ENCODE peak calls at places on chromosomes 2 and 18, in five cellular contexts. X is H1, B is mesenchymal stem cell, Q is trophoblast cell, V is neuronal stem cell. S is an unnamed sample.

GRCh38 chr2:205024822-205025518 is 479.7 kb downstream of the PARD3B start:
- DNase-seq in X (no peak), B (peak), V (no peak), Q (peak), S (peak)

GRCh38 chr2:144151405-144151804 is 368.5 kb downstream of the ZEB2 start:
- DNase-seq in B (no peak), X (no peak), Q (no peak), V (no peak), S (no peak)

GRCh38 chr2:156206355-156206754 is 126.2 kb downstream of the NR4A2 start:
- DNase-seq in B (no peak), X (no peak), V (no peak), Q (no peak), S (no peak)

GRCh38 chr2:204576580-204576979 is 31.3 kb downstream of the PARD3B start:
- DNase-seq in Q (no peak), V (no peak), B (no peak), X (no peak), S (peak)

GRCh38 chr2:150483532-150483931 is 3.9 kb downstream of the RND3 start:
- DNase-seq in Q (no peak), V (no peak), B (no peak), X (no peak), S (no peak)

GRCh38 chr2:168552450-168552856 is 96.4 kb downstream of the CERS6 start:
- DNase-seq in Q (no peak), B (no peak), X (peak), V (peak), S (no peak)

GRCh38 chr2:9594361-9595063 is 36.3 kb downstream of the YWHAQ start:
- DNase-seq in V (no peak), Q (peak), B (peak), X (no peak), S (peak)

GRCh38 chr2:160719116-160719515 is 225.5 kb upstream of the RBMS1 start:
- DNase-seq in X (no peak), Q (peak), V (no peak), B (peak), S (peak)

GRCh38 chr18:49561127-49561376 is 805 bp upstream of the LIPG start:
- DNase-seq in Q (no peak), B (peak), X (no peak), V (peak), S (no peak)

GRCh38 chr2:167718560-167718959 is 528.8 kb downstream of the STK39 start:
- DNase-seq in X (no peak), B (no peak), V (no peak), Q (no peak), S (no peak)

GRCh38 chr18:26549486-26550435 is 1.4 kb upstream of the KCTD1 start:
- DNase-seq in X (no peak), Q (peak), V (peak), B (peak), S (peak)

GRCh38 chr2:208250401-208250800 is 4.5 kb downstream of the IDH1 start:
- DNase-seq in Q (peak), X (no peak), V (no peak), B (peak), S (peak)

GRCh38 chr18:38930881-38931753 is 1365.5 kb upstream of the CELF4 start:
- DNase-seq in B (no peak), X (no peak), Q (no peak), V (no peak), S (no peak)

GRCh38 chr2:44928660-44929471 is 12.6 kb upstream of the SIX3 start:
- DNase-seq in X (no peak), Q (no peak), B (no peak), V (no peak), S (no peak)

GRCh38 chr2:228048838-228049490 is 132.5 kb downstream of the SPHKAP start:
- DNase-seq in Q (peak), X (peak), B (peak), V (peak), S (peak)

GRCh38 chr2:134193774-134194173 is 60.1 kb upstream of the MGAT5 start:
- DNase-seq in X (no peak), V (no peak), Q (no peak), B (no peak), S (no peak)

GRCh38 chr18:5546660-5547059 is 2.9 kb upstream of the EPB41L3 start:
- DNase-seq in B (no peak), V (peak), X (no peak), Q (peak), S (peak)

GRCh38 chr2:168060956-168061750 is 186.2 kb downstream of the STK39 start:
- DNase-seq in B (peak), X (no peak), V (no peak), Q (no peak), S (peak)

GRCh38 chr2:158975271-158975921 is 7.0 kb downstream of the TANC1 start:
- DNase-seq in Q (no peak), V (no peak), X (no peak), B (no peak), S (no peak)

GRCh38 chr2:226636586-226636985 is 163.0 kb downstream of the IRS1 start:
- DNase-seq in Q (no peak), X (no peak), B (no peak), V (no peak), S (peak)

GRCh38 chr18:25349926-25350560 is 1.9 kb downstream of the ZNF521 start:
- DNase-seq in Q (no peak), B (peak), X (no peak), V (peak), S (peak)

GRCh38 chr2:119574108-119574815 is 30.0 kb downstream of the CFAP221 start:
- DNase-seq in X (no peak), B (no peak), V (no peak), Q (no peak), S (no peak)

GRCh38 chr2:127942002-127942401 is 56.2 kb upstream of the AMMECR1L start:
- DNase-seq in Q (no peak), B (no peak), X (no peak), V (no peak), S (no peak)

GRCh38 chr18:22822024-22822423 is 111.1 kb upstream of the RBBP8 start:
- DNase-seq in Q (no peak), X (peak), V (peak), B (peak), S (peak)

GRCh38 chr18:65363911-65364632 is 386.7 kb upstream of the CDH7 start:
- DNase-seq in V (no peak), X (no peak), Q (peak), B (peak), S (no peak)

GRCh38 chr2:231751042-231751815 is 29.9 kb downstream of the PDE6D start:
- DNase-seq in V (no peak), X (no peak), Q (no peak), B (no peak), S (no peak)

GRCh38 chr2:128261245-128262128 is 57.2 kb downstream of the HS6ST1 start:
- DNase-seq in B (no peak), X (no peak), V (no peak), Q (no peak), S (no peak)

GRCh38 chr18:13982136-13982535 is 66.8 kb upstream of the MC2R start:
- DNase-seq in B (no peak), X (no peak), Q (no peak), V (peak), S (no peak)

GRCh38 chr2:229489016-229489415 is 217.9 kb upstream of the PID1 start:
- DNase-seq in Q (peak), B (no peak), X (no peak), V (no peak), S (peak)

GRCh38 chr2:29010946-29011649 is 30.0 kb downstream of the TOGARAM2 start:
- DNase-seq in B (peak), Q (no peak), V (no peak), X (no peak), S (peak)

GRCh38 chr2:218224206-218224605 is 7.2 kb downstream of the ARPC2 start:
- DNase-seq in B (peak), X (no peak), Q (no peak), V (no peak), S (peak)

GRCh38 chr18:35495821-35496368 is 1.9 kb downstream of the INO80C start:
- DNase-seq in X (no peak), Q (no peak), B (peak), V (no peak), S (peak)

GRCh38 chr18:75958683-75959082 is 531.2 kb upstream of the SMIM21 start:
- DNase-seq in X (no peak), V (no peak), Q (peak), B (no peak), S (no peak)

GRCh38 chr2:149089068-149089467 is 50.6 kb downstream of the LYPD6B start:
- DNase-seq in Q (no peak), V (no peak), B (no peak), X (no peak), S (no peak)

GRCh38 chr2:203846490-203847105 is 21.0 kb upstream of the CTLA4 start:
- DNase-seq in X (no peak), B (no peak), Q (no peak), V (no peak), S (no peak)

GRCh38 chr2:231364061-231364460 is 31.4 kb upstream of the B3GNT7 start:
- DNase-seq in Q (no peak), V (no peak), X (no peak), B (no peak), S (no peak)

GRCh38 chr2:240374085-240374907 is 61.2 kb upstream of the GPC1 start:
- DNase-seq in X (peak), Q (peak), V (no peak), B (peak), S (peak)

GRCh38 chr2:96208144-96209010 is at the start of gene STARD7:
- DNase-seq in X (peak), B (peak), Q (peak), V (peak), S (peak)

GRCh38 chr2:96207073-96207777 is 1.4 kb downstream of the STARD7 start:
- DNase-seq in Q (peak), B (peak), X (no peak), V (no peak), S (no peak)

GRCh38 chr2:96205888-96206287 is 2.7 kb downstream of the STARD7 start:
- DNase-seq in Q (peak), X (no peak), V (no peak), B (peak), S (peak)

GRCh38 chr2:96209011-96209728 is 543 bp upstream of the STARD7 start:
- DNase-seq in V (no peak), X (no peak), Q (no peak), B (no peak), S (no peak)

GRCh38 chr2:96207778-96208143 is 866 bp downstream of the STARD7 start:
- DNase-seq in V (no peak), X (no peak), Q (no peak), B (no peak), S (no peak)
- H3K14ac ChIP-seq in V (peak), X (no peak), Q (peak), B (no peak), S (peak)

DNA sequence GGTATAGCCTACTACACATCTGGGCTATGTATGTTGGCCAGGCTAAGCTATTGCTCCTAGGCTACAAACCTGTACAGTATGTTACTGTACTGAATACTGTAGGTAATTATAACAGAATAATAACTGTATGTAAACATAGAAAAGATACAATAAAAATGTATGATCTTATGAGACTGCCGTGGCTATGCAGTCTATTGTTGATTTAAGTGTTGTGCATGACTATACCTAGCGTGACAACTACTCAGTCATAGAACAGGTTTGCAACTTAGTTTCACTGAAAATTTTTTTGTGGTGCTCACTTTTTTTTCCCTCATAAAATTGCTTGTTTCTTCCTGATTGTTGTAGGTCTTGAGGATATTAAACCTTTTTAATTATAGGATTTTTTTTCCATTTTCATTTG is 25.9 kb downstream of the KCMF1 start:
- DNase-seq in X (no peak), V (no peak), B (no peak), Q (no peak), S (no peak)
- H3K18ac ChIP-seq in X (no peak), V (no peak), B (no peak), Q (no peak), S (no peak)

GRCh38 chr2:85137131-85137530 is 3.9 kb downstream of the TCF7L1 start:
- DNase-seq in B (no peak), Q (no peak), V (no peak), X (no peak), S (no peak)
- H3K4me3 ChIP-seq in B (no peak), Q (no peak), V (no peak), X (no peak), S (no peak)

DNA sequence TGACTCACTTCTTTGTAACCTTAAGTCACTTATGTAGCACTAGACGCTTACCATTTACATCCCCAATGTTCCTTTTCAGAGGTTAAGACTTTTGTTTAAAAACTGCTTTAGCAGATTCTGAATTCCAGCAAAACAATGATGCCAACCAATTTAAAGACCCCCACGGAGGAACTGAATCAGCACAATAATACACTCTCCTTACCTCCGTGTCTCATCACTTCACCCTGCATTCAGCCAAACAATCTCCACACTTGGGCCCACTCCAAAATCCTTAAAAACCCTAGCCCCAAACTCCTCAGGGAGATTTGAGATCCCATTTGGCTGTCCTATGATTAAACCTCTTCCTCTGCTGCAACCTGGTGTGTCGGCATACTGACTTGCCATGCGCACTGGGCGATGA is 153.9 kb downstream of the B3GNT2 start:
- DNase-seq in B (no peak), Q (no peak), V (no peak), X (no peak), S (no peak)
- H3K14ac ChIP-seq in B (no peak), Q (no peak), V (no peak), X (no peak), S (no peak)

GRCh38 chr2:236889791-236890704 is 195.6 kb upstream of the COPS8 start:
- DNase-seq in B (no peak), Q (no peak), V (no peak), X (no peak), S (no peak)
- H3K18ac ChIP-seq in B (no peak), Q (no peak), V (peak), X (no peak), S (no peak)

DNA sequence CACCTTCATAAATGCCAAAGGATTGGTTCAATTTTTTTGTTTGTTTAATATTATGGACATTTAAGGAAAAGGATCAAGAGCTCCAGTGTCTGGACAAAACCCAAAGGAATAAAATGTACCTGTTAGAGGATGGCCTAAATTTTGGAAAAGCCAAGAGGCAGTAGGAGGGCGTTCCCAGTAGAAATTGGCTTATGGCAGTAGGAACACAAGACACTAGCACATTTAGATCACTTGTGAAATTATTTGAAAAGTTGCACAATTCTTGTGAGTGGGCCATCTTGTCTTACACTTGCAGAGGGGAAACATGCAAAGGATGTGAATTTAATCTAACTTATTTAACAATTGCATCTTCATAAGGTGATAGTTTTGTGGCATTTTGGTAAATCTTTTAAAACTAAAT is 3.2 kb downstream of the BZW1 start:
- DNase-seq in B (no peak), V (no peak), Q (peak), X (no peak), S (no peak)
- H3K4me3 ChIP-seq in B (no peak), V (no peak), Q (no peak), X (no peak), S (no peak)

GRCh38 chr2:237967463-237967871 is 653 bp downstream of the UBE2F start:
- DNase-seq in V (no peak), X (no peak), B (peak), Q (peak), S (no peak)

GRCh38 chr2:237966250-237966564 is 607 bp upstream of the UBE2F start:
- DNase-seq in B (no peak), Q (no peak), X (no peak), V (no peak), S (no peak)

GRCh38 chr2:237968048-237968862 is 1.4 kb downstream of the UBE2F start:
- DNase-seq in X (no peak), Q (peak), V (no peak), B (peak), S (peak)

GRCh38 chr2:237964578-237965404 is 2.0 kb upstream of the UBE2F start:
- DNase-seq in X (no peak), B (no peak), Q (peak), V (no peak), S (peak)

GRCh38 chr2:237966565-237967462 is at the start of gene UBE2F:
- DNase-seq in V (peak), X (peak), Q (peak), B (peak), S (peak)
- H3K14ac ChIP-seq in V (peak), X (no peak), Q (peak), B (peak), S (peak)